ENCODE peak calls at places on chromosomes 12 and 14, in nine cellular contexts. Q, E, I, R, G, L, A, Z and P are unnamed samples.

GRCh38 chr12:18339633-18340032 is 78.3 kb downstream of the PIK3C2G start:
- DNase-seq in Q (no peak), E (no peak), I (no peak), R (no peak), G (no peak), L (no peak), A (no peak), Z (no peak), P (no peak)

GRCh38 chr12:71942259-71942658 is 3.6 kb downstream of the TPH2 start:
- DNase-seq in Q (no peak), E (no peak), I (no peak), R (no peak), G (no peak), L (no peak), A (no peak), Z (no peak), P (no peak)

GRCh38 chr12:47205532-47206449 is 126.0 kb upstream of the AMIGO2 start:
- DNase-seq in Q (no peak), E (no peak), I (no peak), R (no peak), G (no peak), L (no peak), A (no peak), Z (no peak), P (no peak)

GRCh38 chr14:49882826-49883694 is 9.8 kb upstream of the ARF6 start:
- DNase-seq in Q (peak; percentile 40), E (peak; percentile 73), I (no peak), R (no peak), G (no peak), L (peak; percentile 36), A (no peak), Z (no peak), P (no peak)

GRCh38 chr14:96221109-96221650 is 16.5 kb downstream of the BDKRB2 start:
- DNase-seq in Q (no peak), E (no peak), I (no peak), R (no peak), G (no peak), L (no peak), A (no peak), Z (peak; percentile 51), P (no peak)

GRCh38 chr12:53287741-53288216 is 7.6 kb upstream of the PFDN5 start:
- DNase-seq in Q (peak; percentile 48), E (peak; percentile 51), I (no peak), R (peak; percentile 57), G (no peak), L (peak; percentile 74), A (peak; percentile 52), Z (peak; percentile 69), P (peak; percentile 89)

GRCh38 chr14:100155049-100155621 is 4.3 kb downstream of the DEGS2 start:
- DNase-seq in Q (peak; percentile 11), E (peak; percentile 29), I (no peak), R (no peak), G (no peak), L (peak; percentile 26), A (peak; percentile 43), Z (peak; percentile 49), P (peak; percentile 94)

GRCh38 chr14:69484444-69485113 is at the start of gene PLEKHD1:
- DNase-seq in Q (no peak), E (no peak), I (no peak), R (no peak), G (no peak), L (no peak), A (peak; percentile 6), Z (no peak), P (peak; percentile 99)

GRCh38 chr12:108296933-108297332 is 42.2 kb downstream of the CMKLR1 start:
- DNase-seq in Q (no peak), E (no peak), I (no peak), R (no peak), G (no peak), L (no peak), A (no peak), Z (no peak), P (no peak)

GRCh38 chr12:107760207-107760816 is 625 bp downstream of the PRDM4 start:
- DNase-seq in Q (no peak), E (no peak), I (no peak), R (peak; percentile 12), G (no peak), L (no peak), A (peak; percentile 41), Z (peak; percentile 33), P (peak; percentile 69)

GRCh38 chr12:48580831-48581230 is 11.0 kb upstream of the LALBA start:
- DNase-seq in Q (no peak), E (no peak), I (no peak), R (no peak), G (no peak), L (no peak), A (no peak), Z (no peak), P (no peak)

GRCh38 chr14:57323703-57324102 is 54.9 kb downstream of the AP5M1 start:
- DNase-seq in Q (no peak), E (no peak), I (no peak), R (no peak), G (no peak), L (no peak), A (no peak), Z (no peak), P (no peak)

GRCh38 chr14:92633724-92634123 is 114.7 kb downstream of the LGMN start:
- DNase-seq in Q (peak; percentile 23), E (peak; percentile 55), I (no peak), R (no peak), G (no peak), L (peak; percentile 34), A (no peak), Z (no peak), P (no peak)

GRCh38 chr12:95790912-95791849 is 617 bp upstream of the NTN4 start:
- DNase-seq in Q (peak; percentile 60), E (no peak), I (no peak), R (no peak), G (no peak), L (no peak), A (peak; percentile 19), Z (peak; percentile 22), P (peak; percentile 65)

GRCh38 chr14:69932391-69932790 is 53.2 kb downstream of the SMOC1 start:
- DNase-seq in Q (no peak), E (no peak), I (no peak), R (no peak), G (no peak), L (no peak), A (no peak), Z (no peak), P (peak; percentile 34)

GRCh38 chr14:28097585-28097984 is 669.0 kb upstream of the FOXG1 start:
- DNase-seq in Q (no peak), E (peak; percentile 3), I (no peak), R (no peak), G (no peak), L (peak; percentile 23), A (no peak), Z (no peak), P (no peak)

GRCh38 chr14:36238666-36239363 is 62.3 kb upstream of the PTCSC3 start:
- DNase-seq in Q (peak; percentile 60), E (peak; percentile 69), I (no peak), R (no peak), G (no peak), L (peak; percentile 6), A (peak; percentile 0), Z (peak; percentile 40), P (no peak)

GRCh38 chr12:20547788-20548575 is 147.2 kb upstream of the SLCO1C1 start:
- DNase-seq in Q (no peak), E (peak; percentile 69), I (no peak), R (no peak), G (no peak), L (peak; percentile 65), A (no peak), Z (no peak), P (no peak)

GRCh38 chr14:52179151-52179790 is 88.2 kb upstream of the PTGDR start:
- DNase-seq in Q (no peak), E (no peak), I (no peak), R (no peak), G (no peak), L (no peak), A (no peak), Z (no peak), P (no peak)

GRCh38 chr14:65222434-65222833 is 120.1 kb upstream of the MAX start:
- DNase-seq in Q (peak; percentile 65), E (peak; percentile 67), I (peak; percentile 61), R (peak; percentile 9), G (no peak), L (peak; percentile 81), A (peak; percentile 49), Z (peak; percentile 62), P (peak; percentile 70)

GRCh38 chr12:77294016-77294415 is 228.6 kb upstream of the E2F7 start:
- DNase-seq in Q (peak; percentile 19), E (peak; percentile 73), I (no peak), R (no peak), G (no peak), L (peak; percentile 24), A (no peak), Z (peak; percentile 31), P (no peak)

GRCh38 chr12:95259368-95259767 is 41.8 kb downstream of the VEZT start:
- DNase-seq in Q (no peak), E (no peak), I (no peak), R (no peak), G (no peak), L (no peak), A (no peak), Z (no peak), P (no peak)

GRCh38 chr12:47860279-47860841 is 40.7 kb upstream of the HDAC7 start:
- DNase-seq in Q (no peak), E (no peak), I (no peak), R (no peak), G (no peak), L (no peak), A (peak; percentile 59), Z (no peak), P (no peak)

GRCh38 chr12:19547258-19547657 is 108.0 kb downstream of the AEBP2 start:
- DNase-seq in Q (no peak), E (peak; percentile 58), I (no peak), R (no peak), G (no peak), L (peak; percentile 85), A (no peak), Z (no peak), P (no peak)

GRCh38 chr12:12263909-12264308 is 2.9 kb downstream of the LRP6 start:
- DNase-seq in Q (peak; percentile 20), E (peak; percentile 33), I (no peak), R (no peak), G (no peak), L (no peak), A (no peak), Z (no peak), P (no peak)

GRCh38 chr12:54051916-54052744 is 1.5 kb upstream of the HOXC4 start:
- DNase-seq in Q (no peak), E (no peak), I (no peak), R (no peak), G (no peak), L (no peak), A (no peak), Z (no peak), P (peak; percentile 65)

GRCh38 chr12:40351976-40352375 is 127.2 kb downstream of the LRRK2 start:
- DNase-seq in Q (no peak), E (peak; percentile 6), I (no peak), R (no peak), G (peak; percentile 40), L (no peak), A (no peak), Z (peak; percentile 8), P (no peak)

GRCh38 chr14:55803506-55804197 is 223.6 kb downstream of the KTN1 start:
- DNase-seq in Q (peak; percentile 60), E (no peak), I (no peak), R (no peak), G (no peak), L (peak; percentile 66), A (no peak), Z (no peak), P (no peak)

GRCh38 chr12:42468853-42469252 is 120.7 kb downstream of the PRICKLE1 start:
- DNase-seq in Q (peak; percentile 67), E (no peak), I (no peak), R (no peak), G (no peak), L (no peak), A (no peak), Z (no peak), P (no peak)

GRCh38 chr12:129607293-129607692 is 296.5 kb downstream of the TMEM132D start:
- DNase-seq in Q (peak; percentile 53), E (peak; percentile 90), I (no peak), R (no peak), G (no peak), L (peak; percentile 4), A (no peak), Z (no peak), P (no peak)

GRCh38 chr12:116222358-116222757 is 55.1 kb downstream of the MED13L start:
- DNase-seq in Q (peak; percentile 88), E (peak; percentile 95), I (peak; percentile 66), R (no peak), G (peak; percentile 60), L (peak; percentile 96), A (peak; percentile 30), Z (no peak), P (no peak)